ENCODE peak calls at places on chromosomes 4 and X, in four cellular contexts. X is endothelial cell of umbilical vein, V is RWPE1, I is upper lobe of left lung. C is an unnamed sample.

GRCh38 chr4:152988721-152989553 is 52.8 kb downstream of the FHDC1 start:
- DNase-seq in X (no peak), V (no peak), I (no peak), C (no peak)

GRCh38 chr4:71974681-71975080 is 57.1 kb upstream of the NPFFR2 start:
- DNase-seq in X (no peak), V (peak), I (no peak), C (peak)

GRCh38 chr4:162506253-162506652 is 342.5 kb upstream of the FSTL5 start:
- DNase-seq in X (no peak), V (no peak), I (no peak), C (no peak)

GRCh38 chrX:13676885-13677284 is 12.0 kb upstream of the RAB9A start:
- DNase-seq in X (no peak), V (no peak), I (no peak), C (no peak)

GRCh38 chrX:12352922-12353321 is 214.6 kb downstream of the FRMPD4 start:
- DNase-seq in X (no peak), V (no peak), I (no peak), C (no peak)

GRCh38 chr4:78656968-78657445 is 105.4 kb downstream of the ANXA3 start:
- DNase-seq in X (peak), V (no peak), I (peak), C (no peak)

GRCh38 chr4:41120297-41121217 is 93.8 kb downstream of the APBB2 start:
- DNase-seq in X (peak), V (peak), I (peak), C (no peak)

GRCh38 chrX:100606753-100607152 is 22.0 kb downstream of the TNMD start:
- DNase-seq in X (no peak), V (no peak), I (no peak), C (no peak)

GRCh38 chr4:14917305-14917647 is 85.0 kb upstream of the CPEB2 start:
- DNase-seq in X (peak), V (no peak), I (no peak), C (no peak)

GRCh38 chr4:108622022-108622421 is 1.6 kb downstream of the RPL34 start:
- DNase-seq in X (no peak), V (no peak), I (no peak), C (no peak)

GRCh38 chrX:22674947-22675346 is 324.8 kb upstream of the DDX53 start:
- DNase-seq in X (no peak), V (no peak), I (no peak), C (no peak)

GRCh38 chr4:13706130-13706529 is 78.6 kb upstream of the BOD1L1 start:
- DNase-seq in X (no peak), V (peak), I (no peak), C (no peak)

GRCh38 chr4:20992002-20992401 is 291.7 kb downstream of the PACRGL start:
- DNase-seq in X (peak), V (no peak), I (no peak), C (no peak)

GRCh38 chr4:53453385-53453784 is 75.9 kb downstream of the FIP1L1 start:
- DNase-seq in X (no peak), V (no peak), I (no peak), C (no peak)

GRCh38 chr4:142596595-142596994 is 249.5 kb downstream of the INPP4B start:
- DNase-seq in X (no peak), V (no peak), I (no peak), C (no peak)

GRCh38 chr4:125736057-125736456 is 421.3 kb downstream of the FAT4 start:
- DNase-seq in X (peak), V (no peak), I (no peak), C (no peak)

GRCh38 chr4:47642985-47643745 is 158.1 kb downstream of the ATP10D start:
- DNase-seq in X (no peak), V (no peak), I (no peak), C (no peak)

GRCh38 chrX:153460826-153461225 is 9.6 kb downstream of the HAUS7 start:
- DNase-seq in X (peak), V (peak), I (no peak), C (peak)

GRCh38 chrX:9153299-9153698 is 119.4 kb upstream of the FAM9B start:
- DNase-seq in X (peak), V (no peak), I (no peak), C (no peak)

GRCh38 chrX:37785569-37785968 is 5.7 kb downstream of the CYBB start:
- DNase-seq in X (no peak), V (peak), I (peak), C (peak)

GRCh38 chrX:6002056-6002455 is 226.6 kb downstream of the NLGN4X start:
- DNase-seq in X (no peak), V (no peak), I (peak), C (no peak)
- TF ChIP-seq CTCF in X (no peak), V (no peak), I (no peak), C (no peak)

GRCh38 chrX:144722307-144722706 is 525.0 kb upstream of the SPANXN1 start:
- DNase-seq in X (no peak), V (no peak), I (no peak), C (no peak)
- TF ChIP-seq CTCF in X (no peak), V (no peak), I (no peak), C (no peak)

DNA sequence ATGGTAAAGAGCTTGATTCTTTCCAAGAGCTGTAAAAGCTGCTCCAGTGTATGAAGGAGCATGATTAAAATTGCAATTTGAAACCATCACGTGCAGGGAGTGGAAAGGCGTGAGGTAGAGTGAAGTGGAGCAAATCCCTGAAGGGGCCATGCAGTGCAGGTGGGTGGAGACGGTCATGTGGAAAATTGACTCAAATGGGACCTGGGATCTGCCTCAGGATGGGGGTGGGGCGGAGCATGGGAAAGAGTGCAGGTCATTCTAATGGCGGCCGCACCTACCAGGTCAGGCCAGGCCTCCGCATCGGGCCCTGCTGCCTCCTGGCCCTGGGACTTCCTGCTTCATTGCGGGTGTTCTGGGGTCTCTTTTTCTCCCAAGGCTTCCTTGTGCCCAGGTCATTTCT is 25.3 kb upstream of the TRIM60 start:
- DNase-seq in X (no peak), V (no peak), I (no peak), C (no peak)
- TF ChIP-seq CTCF in X (no peak), V (no peak), I (no peak), C (no peak)

GRCh38 chrX:79413009-79413408 is 45.9 kb upstream of the ITM2A start:
- DNase-seq in X (peak), V (no peak), I (no peak), C (no peak)

GRCh38 chrX:79409657-79410056 is 42.5 kb upstream of the ITM2A start:
- DNase-seq in X (no peak), V (no peak), I (no peak), C (no peak)

GRCh38 chrX:79413963-79414362 is 46.8 kb upstream of the ITM2A start:
- DNase-seq in X (no peak), V (no peak), I (no peak), C (no peak)

GRCh38 chrX:79408623-79409322 is 41.6 kb upstream of the ITM2A start:
- DNase-seq in X (no peak), V (no peak), I (no peak), C (no peak)
- TF ChIP-seq CTCF in X (no peak), V (no peak), I (no peak), C (no peak)

DNA sequence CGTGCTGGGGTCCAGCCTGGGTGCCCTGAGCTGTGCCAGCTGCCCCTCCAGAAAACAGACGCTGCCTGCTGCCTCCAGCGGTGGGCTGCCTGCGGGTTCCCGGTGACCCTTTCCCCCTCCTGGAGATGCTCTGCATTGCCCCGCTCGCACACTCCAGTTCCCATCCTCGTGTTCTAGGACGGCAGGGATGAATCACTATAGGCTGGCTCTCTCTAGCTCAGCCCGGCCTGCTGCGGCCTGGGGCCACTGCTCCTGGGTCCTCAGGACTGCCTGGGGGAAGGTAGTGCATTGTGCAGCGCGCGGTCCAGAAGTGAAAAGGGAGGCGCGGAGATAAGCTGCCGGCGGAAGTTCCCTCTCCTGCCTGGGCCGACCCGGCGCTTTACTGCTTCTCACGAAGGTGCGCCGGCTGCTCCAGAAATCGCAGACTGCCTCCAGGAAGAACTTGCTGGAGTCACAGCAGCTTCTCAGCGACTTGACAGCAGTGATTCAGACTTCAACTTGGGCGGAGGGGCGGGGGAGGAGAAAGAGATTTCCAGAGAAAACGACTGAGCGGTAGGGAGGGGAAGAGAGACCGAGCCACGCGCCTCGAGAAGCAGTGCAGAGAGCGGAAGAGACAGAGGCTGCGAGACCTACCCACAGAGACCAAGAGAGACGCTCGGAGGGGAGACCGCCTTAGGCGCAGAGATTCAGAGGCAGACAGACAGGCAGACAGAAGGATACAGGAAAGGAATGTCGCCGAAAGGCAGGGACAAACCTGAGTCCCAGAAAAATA is 6.7 kb upstream of the MSX1 start:
- DNase-seq in X (peak), V (peak), I (no peak), C (peak)
- TF ChIP-seq CTCF in X (peak), V (no peak), I (no peak), C (no peak)

DNA sequence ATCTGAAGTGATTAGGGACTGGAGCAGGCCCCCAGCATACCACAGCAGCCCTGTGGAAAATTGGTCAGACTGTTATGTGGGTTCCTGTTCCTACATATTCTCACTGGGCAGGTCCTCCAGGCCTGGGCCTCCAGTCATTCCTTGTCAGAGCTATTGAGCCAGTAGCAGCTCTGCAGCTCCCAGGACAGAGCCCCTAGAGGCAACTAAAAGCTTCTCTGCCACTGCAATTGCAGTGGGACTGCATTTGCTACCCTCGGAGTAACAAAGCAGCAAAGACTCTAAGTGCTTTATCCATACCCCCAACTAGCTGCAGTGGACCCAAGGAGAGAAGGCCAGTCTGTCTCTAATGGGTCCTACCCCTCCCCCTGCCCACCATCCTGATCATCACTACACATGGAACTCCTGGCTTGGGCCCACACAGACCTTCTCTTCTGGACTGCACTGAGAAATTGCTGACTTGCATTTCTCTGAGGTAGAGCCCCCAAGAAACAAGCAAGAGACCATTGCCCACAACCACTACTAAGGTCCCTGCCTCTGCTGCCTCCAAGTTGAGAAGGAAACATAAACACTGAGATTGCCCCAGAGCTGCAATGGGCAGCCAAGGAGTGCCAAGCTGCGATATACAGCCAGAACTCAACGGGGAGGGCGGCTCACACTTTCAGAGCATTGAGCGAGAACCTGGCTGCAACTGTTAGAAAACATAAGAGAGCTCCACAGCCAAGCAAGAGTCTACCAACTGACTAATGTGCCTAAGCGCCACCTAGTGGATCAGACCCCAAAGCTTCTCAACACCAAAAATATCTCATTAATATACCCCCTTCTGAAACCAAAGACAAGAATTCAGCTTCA is 738.7 kb upstream of the NDST4 start:
- DNase-seq in X (no peak), V (peak), I (peak), C (peak)
- TF ChIP-seq CTCF in X (peak), V (peak), I (no peak), C (peak)